ENCODE peak calls at places on chromosomes 13 and 19, in five cellular contexts. Z is breast epithelium, M is HL-60, Q is stomach, X is suprapubic skin. T is an unnamed sample.

GRCh38 chr13:64925727-64926126 is 2304.4 kb downstream of the PCDH9 start:
- DNase-seq in Z (no peak), Q (no peak), X (no peak), M (no peak), T (peak)

GRCh38 chr19:5369962-5370367 is 29.4 kb upstream of the PTPRS start:
- DNase-seq in Q (peak), Z (no peak), M (peak), X (no peak), T (peak)

GRCh38 chr13:41502676-41503075 is 45.3 kb downstream of the RGCC start:
- DNase-seq in Q (no peak), Z (no peak), M (no peak), X (no peak), T (no peak)

GRCh38 chr13:23510979-23511735 is 59.1 kb upstream of the TNFRSF19 start:
- DNase-seq in M (peak), Z (no peak), X (no peak), Q (no peak), T (no peak)

GRCh38 chr19:42176649-42176989 is 40.9 kb downstream of the DEDD2 start:
- DNase-seq in X (no peak), Q (peak), Z (no peak), M (no peak), T (peak)

GRCh38 chr13:87057807-87058520 is 613.2 kb upstream of the SLITRK5 start:
- DNase-seq in M (no peak), Z (no peak), X (no peak), Q (no peak), T (no peak)

GRCh38 chr19:12766051-12766521 is 9.3 kb downstream of the HOOK2 start:
- DNase-seq in Q (peak), Z (peak), X (no peak), M (peak), T (peak)

GRCh38 chr13:52882803-52883202 is 34.4 kb upstream of the PCDH8 start:
- DNase-seq in Z (no peak), X (no peak), Q (no peak), M (no peak), T (no peak)

GRCh38 chr13:80658705-80659104 is 317.8 kb upstream of the SPRY2 start:
- DNase-seq in Z (no peak), Q (no peak), M (no peak), X (no peak), T (no peak)

GRCh38 chr13:99220199-99220931 is 19.7 kb downstream of the UBAC2 start:
- DNase-seq in M (no peak), Z (no peak), X (no peak), Q (no peak), T (no peak)

GRCh38 chr13:24116103-24116502 is 44.4 kb upstream of the SPATA13 start:
- DNase-seq in Z (no peak), M (no peak), Q (no peak), X (no peak), T (no peak)

GRCh38 chr19:2906631-2907195 is 6.0 kb downstream of the ZNF57 start:
- DNase-seq in Q (no peak), M (no peak), Z (no peak), X (no peak), T (no peak)

GRCh38 chr13:99313941-99314340 is 6.7 kb upstream of the GPR183 start:
- DNase-seq in Z (no peak), Q (no peak), M (no peak), X (no peak), T (no peak)

GRCh38 chr19:2865334-2866221 is 1.6 kb upstream of the ZNF556 start:
- DNase-seq in M (no peak), X (no peak), Q (no peak), Z (no peak), T (no peak)

GRCh38 chr19:18479964-18480723 is 41.7 kb downstream of the ELL start:
- DNase-seq in Q (peak), M (no peak), X (peak), Z (peak), T (peak)

DNA sequence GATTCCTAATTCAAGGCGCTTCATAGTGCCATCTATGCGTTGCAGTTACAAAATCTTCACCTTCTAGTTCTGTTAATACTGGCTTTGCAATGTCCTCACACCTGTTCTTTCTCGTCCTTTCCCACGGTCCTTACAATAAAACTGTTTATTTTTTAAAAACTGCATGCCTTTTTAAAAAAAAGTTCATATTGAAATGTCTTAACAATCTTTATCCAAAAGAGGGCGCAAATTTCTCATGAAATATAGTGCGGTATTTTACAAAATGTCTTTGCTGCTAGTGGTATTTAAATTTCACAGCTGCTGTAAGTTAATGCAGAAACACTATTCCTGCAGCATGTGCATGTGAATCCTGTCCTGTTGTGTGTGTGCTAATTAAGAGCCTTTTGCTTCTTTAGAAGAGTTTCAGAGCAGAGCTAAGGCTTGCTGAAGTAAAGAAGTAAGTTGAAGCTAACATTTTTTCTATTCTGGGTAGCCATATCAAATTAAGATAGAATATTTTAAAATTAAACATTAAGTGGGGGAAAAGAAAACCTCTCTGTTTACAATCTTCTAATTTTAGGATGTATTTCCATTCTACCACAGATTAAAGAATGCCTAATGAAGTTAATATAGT is 15.8 kb upstream of the CLDN10 start:
- DNase-seq in X (no peak), Z (no peak), M (no peak), Q (no peak), T (no peak)
- TF ChIP-seq CTCF in X (peak), Z (peak), M (peak), Q (no peak), T (no peak)

GRCh38 chr19:33375156-33375744 is 1.7 kb downstream of the CEBPG start:
- DNase-seq in X (no peak), Z (no peak), Q (no peak), M (no peak), T (no peak)

GRCh38 chr19:33373701-33374405 is at the start of gene CEBPG:
- DNase-seq in Q (peak), M (peak), Z (no peak), X (no peak), T (peak)

GRCh38 chr19:33376423-33376822 is 2.9 kb downstream of the CEBPG start:
- DNase-seq in M (no peak), Q (peak), Z (no peak), X (no peak), T (no peak)

GRCh38 chr19:33375760-33376159 is 2.3 kb downstream of the CEBPG start:
- DNase-seq in M (no peak), X (no peak), Q (no peak), Z (no peak), T (no peak)

GRCh38 chr19:33374406-33374703 is 846 bp downstream of the CEBPG start:
- DNase-seq in X (no peak), M (peak), Z (no peak), Q (no peak), T (peak)
- TF ChIP-seq POLR2AphosphoS5 in X (no peak), M (no peak), Z (peak), Q (no peak), T (no peak)

GRCh38 chr19:36142046-36142445 is 2.2 kb downstream of the CAPNS1 start:
- DNase-seq in Q (no peak), Z (no peak), X (no peak), M (no peak), T (no peak)
- H3K4me3 ChIP-seq in Q (peak), Z (no peak), X (no peak), M (no peak), T (no peak)

GRCh38 chr19:38656171-38656981 is 8.9 kb downstream of the ACTN4 start:
- DNase-seq in X (no peak), M (peak), Z (no peak), Q (no peak), T (no peak)
- TF ChIP-seq CTCF in X (no peak), M (no peak), Z (no peak), Q (no peak), T (no peak)

DNA sequence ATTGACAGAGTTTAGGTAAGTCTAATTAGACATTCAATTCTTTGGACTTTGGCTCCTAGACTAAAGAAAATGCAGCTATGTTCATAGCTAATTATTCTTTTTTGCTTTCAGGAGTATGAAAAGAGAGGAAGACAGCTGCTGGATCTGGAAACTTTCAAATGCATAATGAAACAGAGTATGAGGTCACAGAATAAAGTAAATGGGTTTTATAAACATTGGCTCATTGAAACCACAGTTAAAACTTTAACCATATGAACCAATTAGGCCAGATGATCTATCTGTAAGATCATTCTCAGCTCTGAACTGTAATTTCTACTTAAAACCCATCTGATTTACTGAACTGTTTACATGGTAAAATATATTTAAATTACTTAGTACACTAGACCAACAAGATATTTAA is 82.8 kb downstream of the TEX26 start:
- DNase-seq in Q (no peak), X (no peak), M (no peak), Z (no peak), T (no peak)
- TF ChIP-seq POLR2AphosphoS5 in Q (no peak), X (no peak), M (no peak), Z (no peak), T (no peak)

GRCh38 chr19:47542030-47542475 is 27.2 kb upstream of the NAPA start:
- DNase-seq in M (no peak), Z (no peak), Q (no peak), X (no peak), T (no peak)
- H3K4me3 ChIP-seq in M (no peak), Z (no peak), Q (no peak), X (no peak), T (no peak)

T was measured in upper lobe of left lung.